ENCODE peak calls at places on chromosomes 1 and 21, in four cellular contexts. One of them, this sample, is unnamed.

GRCh38 chr1:213714645-213715044 is 273.1 kb upstream of the PROX1 start:
- DNase-seq in fibroblast of pulmonary artery: no peak
- DNase-seq in kidney epithelial cell: no peak
- DNase-seq in heart right ventricle: no peak
- DNase-seq in this sample: no peak

GRCh38 chr21:43345746-43346409 is 81.1 kb downstream of the SIK1 start:
- DNase-seq in heart right ventricle: no peak
- DNase-seq in kidney epithelial cell: no peak
- DNase-seq in fibroblast of pulmonary artery: peak
- DNase-seq in this sample: no peak

GRCh38 chr1:43659785-43660184 is 9.8 kb downstream of the KDM4A start:
- DNase-seq in kidney epithelial cell: no peak
- DNase-seq in heart right ventricle: no peak
- DNase-seq in fibroblast of pulmonary artery: no peak
- DNase-seq in this sample: no peak

GRCh38 chr1:12038356-12039140 is 19.2 kb downstream of the MIIP start:
- DNase-seq in fibroblast of pulmonary artery: no peak
- DNase-seq in heart right ventricle: no peak
- DNase-seq in kidney epithelial cell: no peak
- DNase-seq in this sample: no peak

GRCh38 chr1:225694151-225694603 is 41.3 kb upstream of the ENAH start:
- DNase-seq in kidney epithelial cell: no peak
- DNase-seq in heart right ventricle: peak
- DNase-seq in fibroblast of pulmonary artery: peak
- DNase-seq in this sample: peak

GRCh38 chr1:183043872-183044859 is 20.9 kb downstream of the LAMC1 start:
- DNase-seq in kidney epithelial cell: no peak
- DNase-seq in fibroblast of pulmonary artery: no peak
- DNase-seq in heart right ventricle: no peak
- DNase-seq in this sample: no peak

GRCh38 chr1:25694591-25695007 is 78.0 kb downstream of the MAN1C1 start:
- DNase-seq in heart right ventricle: no peak
- DNase-seq in fibroblast of pulmonary artery: peak
- DNase-seq in kidney epithelial cell: no peak
- DNase-seq in this sample: no peak

GRCh38 chr21:34813266-34813886 is 144.6 kb downstream of the CLIC6 start:
- DNase-seq in heart right ventricle: no peak
- DNase-seq in kidney epithelial cell: no peak
- DNase-seq in fibroblast of pulmonary artery: peak
- DNase-seq in this sample: no peak

GRCh38 chr1:240739139-240739538 is 127.2 kb upstream of the GREM2 start:
- DNase-seq in kidney epithelial cell: no peak
- DNase-seq in fibroblast of pulmonary artery: peak
- DNase-seq in heart right ventricle: no peak
- DNase-seq in this sample: no peak

GRCh38 chr1:185144233-185144632 is 12.5 kb downstream of the TRMT1L start:
- DNase-seq in fibroblast of pulmonary artery: peak
- DNase-seq in heart right ventricle: no peak
- DNase-seq in kidney epithelial cell: no peak
- DNase-seq in this sample: no peak

GRCh38 chr1:113674591-113674990 is 84.7 kb downstream of the PHTF1 start:
- DNase-seq in kidney epithelial cell: no peak
- DNase-seq in heart right ventricle: no peak
- DNase-seq in fibroblast of pulmonary artery: no peak
- DNase-seq in this sample: no peak

GRCh38 chr1:12769031-12769430 is 4.5 kb upstream of the PRAMEF12 start:
- DNase-seq in heart right ventricle: no peak
- DNase-seq in fibroblast of pulmonary artery: no peak
- DNase-seq in kidney epithelial cell: no peak
- DNase-seq in this sample: no peak

GRCh38 chr1:13543927-13544556 is 30.2 kb upstream of the LRRC38 start:
- DNase-seq in heart right ventricle: peak
- DNase-seq in kidney epithelial cell: no peak
- DNase-seq in fibroblast of pulmonary artery: peak
- DNase-seq in this sample: no peak

GRCh38 chr1:232722626-232723025 is 82.6 kb upstream of the MAP10 start:
- DNase-seq in heart right ventricle: no peak
- DNase-seq in kidney epithelial cell: no peak
- DNase-seq in fibroblast of pulmonary artery: no peak
- DNase-seq in this sample: no peak

GRCh38 chr1:77825356-77825709 is 45.9 kb downstream of the MIGA1 start:
- DNase-seq in kidney epithelial cell: peak
- DNase-seq in fibroblast of pulmonary artery: peak
- DNase-seq in heart right ventricle: peak
- DNase-seq in this sample: peak

GRCh38 chr1:2314297-2314802 is 77.0 kb downstream of the MORN1 start:
- DNase-seq in kidney epithelial cell: no peak
- DNase-seq in fibroblast of pulmonary artery: peak
- DNase-seq in heart right ventricle: peak
- DNase-seq in this sample: no peak

GRCh38 chr1:106608836-106609235 is 447.6 kb upstream of the PRMT6 start:
- DNase-seq in kidney epithelial cell: no peak
- DNase-seq in heart right ventricle: no peak
- DNase-seq in fibroblast of pulmonary artery: no peak
- DNase-seq in this sample: no peak

GRCh38 chr1:232376632-232377493 is 253.1 kb downstream of the SIPA1L2 start:
- DNase-seq in heart right ventricle: peak
- DNase-seq in fibroblast of pulmonary artery: no peak
- DNase-seq in kidney epithelial cell: no peak
- DNase-seq in this sample: no peak

GRCh38 chr21:30839304-30839703 is 9.7 kb upstream of the KRTAP7-1 start:
- DNase-seq in fibroblast of pulmonary artery: peak
- DNase-seq in heart right ventricle: no peak
- DNase-seq in kidney epithelial cell: no peak
- DNase-seq in this sample: no peak

GRCh38 chr1:101136739-101137138 is 100.1 kb upstream of the S1PR1 start:
- DNase-seq in heart right ventricle: peak
- DNase-seq in fibroblast of pulmonary artery: peak
- DNase-seq in kidney epithelial cell: no peak
- DNase-seq in this sample: no peak

GRCh38 chr1:234120327-234120944 is 216.0 kb downstream of the SLC35F3 start:
- DNase-seq in kidney epithelial cell: no peak
- DNase-seq in heart right ventricle: no peak
- DNase-seq in fibroblast of pulmonary artery: no peak
- DNase-seq in this sample: no peak

GRCh38 chr1:109112056-109112651 is 1.8 kb upstream of the ELAPOR1 start:
- DNase-seq in kidney epithelial cell: no peak
- DNase-seq in fibroblast of pulmonary artery: peak
- DNase-seq in heart right ventricle: no peak
- DNase-seq in this sample: no peak

GRCh38 chr1:227794813-227795183 is 20.7 kb upstream of the PRSS38 start:
- DNase-seq in fibroblast of pulmonary artery: no peak
- DNase-seq in kidney epithelial cell: no peak
- DNase-seq in heart right ventricle: no peak
- DNase-seq in this sample: no peak

GRCh38 chr1:184289825-184290550 is 96.8 kb upstream of the C1orf21 start:
- DNase-seq in kidney epithelial cell: no peak
- DNase-seq in heart right ventricle: no peak
- DNase-seq in fibroblast of pulmonary artery: no peak
- DNase-seq in this sample: no peak

GRCh38 chr1:76267631-76268030 is 193.1 kb downstream of the ST6GALNAC3 start:
- DNase-seq in kidney epithelial cell: no peak
- DNase-seq in fibroblast of pulmonary artery: no peak
- DNase-seq in heart right ventricle: no peak
- DNase-seq in this sample: no peak

GRCh38 chr1:178004926-178005391 is 35.1 kb upstream of the SEC16B start:
- DNase-seq in fibroblast of pulmonary artery: peak
- DNase-seq in kidney epithelial cell: peak
- DNase-seq in heart right ventricle: no peak
- DNase-seq in this sample: no peak

GRCh38 chr1:158049867-158050266 is 56.4 kb downstream of the KIRREL1 start:
- DNase-seq in heart right ventricle: no peak
- DNase-seq in kidney epithelial cell: no peak
- DNase-seq in fibroblast of pulmonary artery: peak
- DNase-seq in this sample: peak

GRCh38 chr1:226647719-226648118 is 91.4 kb downstream of the ITPKB start:
- DNase-seq in kidney epithelial cell: no peak
- DNase-seq in fibroblast of pulmonary artery: no peak
- DNase-seq in heart right ventricle: no peak
- DNase-seq in this sample: no peak

GRCh38 chr1:191585095-191585494 is 573.2 kb upstream of the RGS18 start:
- DNase-seq in heart right ventricle: no peak
- DNase-seq in kidney epithelial cell: no peak
- DNase-seq in fibroblast of pulmonary artery: no peak
- DNase-seq in this sample: no peak

GRCh38 chr1:159829822-159830455 is 3.3 kb downstream of the SLAMF8 start:
- DNase-seq in fibroblast of pulmonary artery: peak
- DNase-seq in kidney epithelial cell: no peak
- DNase-seq in heart right ventricle: no peak
- DNase-seq in this sample: peak

GRCh38 chr1:31575373-31576140 is 758 bp upstream of the TINAGL1 start:
- DNase-seq in heart right ventricle: no peak
- DNase-seq in kidney epithelial cell: no peak
- DNase-seq in fibroblast of pulmonary artery: no peak
- DNase-seq in this sample: no peak

GRCh38 chr1:204360314-204360713 is 585 bp upstream of the PLEKHA6 start:
- DNase-seq in fibroblast of pulmonary artery: no peak
- DNase-seq in kidney epithelial cell: no peak
- DNase-seq in heart right ventricle: no peak
- DNase-seq in this sample: no peak

GRCh38 chr1:204358605-204359004 is 1.1 kb downstream of the PLEKHA6 start:
- DNase-seq in fibroblast of pulmonary artery: no peak
- DNase-seq in heart right ventricle: no peak
- DNase-seq in kidney epithelial cell: no peak
- DNase-seq in this sample: no peak

GRCh38 chr1:204358145-204358544 is 1.6 kb downstream of the PLEKHA6 start:
- DNase-seq in heart right ventricle: no peak
- DNase-seq in kidney epithelial cell: no peak
- DNase-seq in fibroblast of pulmonary artery: no peak
- DNase-seq in this sample: no peak

GRCh38 chr1:204359131-204359473 is 627 bp downstream of the PLEKHA6 start:
- DNase-seq in heart right ventricle: no peak
- DNase-seq in kidney epithelial cell: no peak
- DNase-seq in fibroblast of pulmonary artery: no peak
- DNase-seq in this sample: no peak

DNA sequence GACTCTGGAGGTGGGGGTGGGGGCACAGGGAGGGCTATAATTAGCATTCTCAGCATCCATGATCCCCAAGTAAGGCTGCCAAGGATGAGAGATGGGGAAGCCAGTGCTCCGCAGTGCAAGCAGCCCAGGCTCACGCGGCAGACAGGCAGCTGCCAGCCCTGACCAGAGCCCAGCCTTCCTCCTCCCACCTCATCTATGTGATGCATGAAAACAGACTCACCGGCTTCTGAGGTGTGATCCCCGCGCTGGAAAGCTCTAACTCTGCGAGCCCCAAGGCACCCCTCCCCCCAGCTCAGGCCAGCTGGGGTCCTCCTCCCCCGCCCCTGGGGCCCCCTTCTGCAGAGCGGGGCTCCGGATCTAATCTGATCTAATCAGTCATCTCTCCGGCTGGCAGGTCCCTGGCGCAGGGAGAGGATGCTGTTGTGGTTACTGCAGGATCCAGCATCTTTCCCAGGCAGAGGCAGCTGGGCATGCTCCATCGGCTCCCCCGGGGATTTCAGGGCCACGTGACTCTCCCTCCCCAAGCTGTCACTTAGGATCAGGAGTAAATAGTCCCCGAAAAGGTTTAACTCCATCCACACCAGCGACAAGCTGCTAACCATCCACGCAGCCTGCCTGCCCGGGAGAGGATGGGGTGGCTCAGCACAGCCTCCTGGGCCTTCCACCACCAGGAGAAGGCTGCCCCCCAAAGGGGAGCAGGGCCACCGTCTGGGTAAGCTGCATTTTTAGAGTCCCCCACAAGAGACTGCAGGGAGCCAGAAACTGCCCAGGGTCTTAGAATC is at the start of gene PLEKHA6:
- DNase-seq in kidney epithelial cell: no peak
- DNase-seq in fibroblast of pulmonary artery: peak
- DNase-seq in heart right ventricle: peak
- DNase-seq in this sample: no peak
- TF ChIP-seq CTCF in kidney epithelial cell: peak
- TF ChIP-seq CTCF in fibroblast of pulmonary artery: peak
- TF ChIP-seq CTCF in heart right ventricle: peak
- TF ChIP-seq CTCF in this sample: peak

GRCh38 chr1:15963363-15963967 is 12.4 kb downstream of the ZBTB17 start:
- DNase-seq in fibroblast of pulmonary artery: no peak
- DNase-seq in heart right ventricle: no peak
- DNase-seq in kidney epithelial cell: no peak
- DNase-seq in this sample: no peak
- H3K4me3 ChIP-seq in fibroblast of pulmonary artery: no peak
- H3K4me3 ChIP-seq in heart right ventricle: no peak
- H3K4me3 ChIP-seq in kidney epithelial cell: no peak
- H3K4me3 ChIP-seq in this sample: no peak

GRCh38 chr1:18884727-18885126 is 17.6 kb downstream of the ALDH4A1 start:
- DNase-seq in fibroblast of pulmonary artery: no peak
- DNase-seq in heart right ventricle: no peak
- DNase-seq in kidney epithelial cell: no peak
- DNase-seq in this sample: no peak

GRCh38 chr1:18885311-18886002 is 16.9 kb downstream of the ALDH4A1 start:
- DNase-seq in heart right ventricle: no peak
- DNase-seq in fibroblast of pulmonary artery: no peak
- DNase-seq in kidney epithelial cell: no peak
- DNase-seq in this sample: no peak

GRCh38 chr1:18883636-18884418 is 18.5 kb downstream of the ALDH4A1 start:
- DNase-seq in heart right ventricle: peak
- DNase-seq in fibroblast of pulmonary artery: peak
- DNase-seq in kidney epithelial cell: no peak
- DNase-seq in this sample: no peak

GRCh38 chr1:18883079-18883478 is 19.3 kb downstream of the ALDH4A1 start:
- DNase-seq in fibroblast of pulmonary artery: no peak
- DNase-seq in heart right ventricle: no peak
- DNase-seq in kidney epithelial cell: no peak
- DNase-seq in this sample: no peak

DNA sequence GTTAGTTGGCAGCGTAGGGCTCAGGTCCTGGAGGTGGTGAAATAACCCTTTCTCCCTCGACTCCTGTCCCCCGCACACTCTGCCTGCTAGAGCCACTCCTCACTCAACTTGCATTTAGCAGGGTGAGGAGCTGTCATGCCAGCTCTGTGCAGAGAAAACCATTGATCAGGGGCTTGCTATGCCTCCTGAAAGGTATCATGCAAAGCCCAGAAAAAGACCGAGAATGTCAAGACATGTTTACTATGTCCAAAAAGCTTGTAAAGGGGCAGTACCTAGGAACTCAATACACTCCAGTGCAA is 18.0 kb downstream of the ALDH4A1 start:
- DNase-seq in fibroblast of pulmonary artery: no peak
- DNase-seq in heart right ventricle: no peak
- DNase-seq in kidney epithelial cell: no peak
- DNase-seq in this sample: no peak
- TF ChIP-seq CTCF in fibroblast of pulmonary artery: no peak
- TF ChIP-seq CTCF in heart right ventricle: peak
- TF ChIP-seq CTCF in kidney epithelial cell: no peak
- TF ChIP-seq CTCF in this sample: no peak

GRCh38 chr1:117613969-117614865 is 8.4 kb downstream of the TENT5C start:
- DNase-seq in kidney epithelial cell: no peak
- DNase-seq in fibroblast of pulmonary artery: no peak
- DNase-seq in heart right ventricle: no peak
- DNase-seq in this sample: no peak

GRCh38 chr1:117616967-117617366 is 11.1 kb downstream of the TENT5C start:
- DNase-seq in heart right ventricle: no peak
- DNase-seq in fibroblast of pulmonary artery: no peak
- DNase-seq in kidney epithelial cell: no peak
- DNase-seq in this sample: no peak

GRCh38 chr1:117613249-117613968 is 7.6 kb downstream of the TENT5C start:
- DNase-seq in heart right ventricle: no peak
- DNase-seq in kidney epithelial cell: no peak
- DNase-seq in fibroblast of pulmonary artery: no peak
- DNase-seq in this sample: no peak

GRCh38 chr1:117616356-117616755 is 10.5 kb downstream of the TENT5C start:
- DNase-seq in kidney epithelial cell: no peak
- DNase-seq in fibroblast of pulmonary artery: no peak
- DNase-seq in heart right ventricle: no peak
- DNase-seq in this sample: no peak

GRCh38 chr1:117615474-117615873 is 9.6 kb downstream of the TENT5C start:
- DNase-seq in heart right ventricle: no peak
- DNase-seq in fibroblast of pulmonary artery: no peak
- DNase-seq in kidney epithelial cell: no peak
- DNase-seq in this sample: no peak
- H3K4me3 ChIP-seq in heart right ventricle: no peak
- H3K4me3 ChIP-seq in fibroblast of pulmonary artery: no peak
- H3K4me3 ChIP-seq in kidney epithelial cell: no peak
- H3K4me3 ChIP-seq in this sample: no peak